ENCODE peak calls at places on chromosomes 1 and 21, in six cellular contexts. One of them, this sample, is unnamed. For H3K27me3, the result is how much of the 10 kb centered on the place peaks cover.

GRCh38 chr1:4690951-4691675 is 36.7 kb downstream of the AJAP1 start:
- DNase-seq in K562: no peak
- DNase-seq in H1: no peak
- DNase-seq in GM12878: no peak
- DNase-seq in SK-N-SH: no peak
- DNase-seq in HepG2: no peak
- DNase-seq in this sample: no peak

GRCh38 chr1:2098301-2098698 is 48.1 kb downstream of the PRKCZ start:
- DNase-seq in K562: no peak
- DNase-seq in H1: no peak
- DNase-seq in GM12878: no peak
- DNase-seq in SK-N-SH: no peak
- DNase-seq in HepG2: no peak
- DNase-seq in this sample: no peak

GRCh38 chr1:156767879-156768608 is 709 bp downstream of the PRCC start:
- DNase-seq in K562: peak
- DNase-seq in H1: no peak
- DNase-seq in GM12878: no peak
- DNase-seq in SK-N-SH: peak
- DNase-seq in HepG2: no peak
- DNase-seq in this sample: peak

GRCh38 chr1:154460695-154461249 is 41.2 kb upstream of the TDRD10 start:
- DNase-seq in K562: peak
- DNase-seq in H1: no peak
- DNase-seq in GM12878: no peak
- DNase-seq in SK-N-SH: no peak
- DNase-seq in HepG2: no peak
- DNase-seq in this sample: no peak

GRCh38 chr1:107477233-107477632 is 336.4 kb downstream of the NTNG1 start:
- DNase-seq in K562: peak
- DNase-seq in H1: no peak
- DNase-seq in GM12878: no peak
- DNase-seq in SK-N-SH: no peak
- DNase-seq in HepG2: no peak
- DNase-seq in this sample: no peak

GRCh38 chr1:200108659-200109058 is 81.1 kb downstream of the NR5A2 start:
- DNase-seq in K562: no peak
- DNase-seq in H1: no peak
- DNase-seq in GM12878: no peak
- DNase-seq in SK-N-SH: no peak
- DNase-seq in HepG2: no peak
- DNase-seq in this sample: no peak

GRCh38 chr1:35431173-35431599 is 126.0 kb downstream of the KIAA0319L start:
- DNase-seq in K562: peak
- DNase-seq in H1: no peak
- DNase-seq in GM12878: no peak
- DNase-seq in SK-N-SH: peak
- DNase-seq in HepG2: no peak
- DNase-seq in this sample: no peak

GRCh38 chr1:178055779-178056471 is 38.0 kb upstream of the RASAL2 start:
- DNase-seq in K562: peak
- DNase-seq in H1: no peak
- DNase-seq in GM12878: peak
- DNase-seq in SK-N-SH: no peak
- DNase-seq in HepG2: peak
- DNase-seq in this sample: no peak

GRCh38 chr1:54848134-54848948 is 38.7 kb downstream of the DHCR24 start:
- DNase-seq in K562: no peak
- DNase-seq in H1: no peak
- DNase-seq in GM12878: no peak
- DNase-seq in SK-N-SH: no peak
- DNase-seq in HepG2: no peak
- DNase-seq in this sample: no peak

GRCh38 chr21:41506526-41507520 is 1.1 kb downstream of the TMPRSS2 start:
- DNase-seq in K562: no peak
- DNase-seq in H1: no peak
- DNase-seq in GM12878: no peak
- DNase-seq in SK-N-SH: no peak
- DNase-seq in HepG2: no peak
- DNase-seq in this sample: no peak

GRCh38 chr1:61887921-61888564 is 145.8 kb downstream of the PATJ start:
- DNase-seq in K562: no peak
- DNase-seq in H1: no peak
- DNase-seq in GM12878: no peak
- DNase-seq in SK-N-SH: no peak
- DNase-seq in HepG2: no peak
- DNase-seq in this sample: no peak

GRCh38 chr1:221557024-221557423 is 184.9 kb downstream of the DUSP10 start:
- DNase-seq in K562: no peak
- DNase-seq in H1: no peak
- DNase-seq in GM12878: no peak
- DNase-seq in SK-N-SH: no peak
- DNase-seq in HepG2: no peak
- DNase-seq in this sample: no peak

GRCh38 chr1:152906023-152906565 is 2.3 kb upstream of the IVL start:
- DNase-seq in K562: no peak
- DNase-seq in H1: no peak
- DNase-seq in GM12878: no peak
- DNase-seq in SK-N-SH: no peak
- DNase-seq in HepG2: no peak
- DNase-seq in this sample: no peak

GRCh38 chr1:15833069-15833679 is 14.3 kb upstream of the SPEN start:
- DNase-seq in K562: peak
- DNase-seq in H1: no peak
- DNase-seq in GM12878: no peak
- DNase-seq in SK-N-SH: no peak
- DNase-seq in HepG2: no peak
- DNase-seq in this sample: peak

GRCh38 chr1:109272021-109272799 is 10.7 kb downstream of the PSRC1 start:
- DNase-seq in K562: no peak
- DNase-seq in H1: no peak
- DNase-seq in GM12878: no peak
- DNase-seq in SK-N-SH: no peak
- DNase-seq in HepG2: no peak
- DNase-seq in this sample: no peak

GRCh38 chr1:204513117-204513716 is 3.0 kb upstream of the MDM4 start:
- DNase-seq in K562: no peak
- DNase-seq in H1: no peak
- DNase-seq in GM12878: peak
- DNase-seq in SK-N-SH: no peak
- DNase-seq in HepG2: no peak
- DNase-seq in this sample: peak

GRCh38 chr1:156706647-156707008 is 1.2 kb upstream of the CRABP2 start:
- DNase-seq in K562: peak
- DNase-seq in H1: no peak
- DNase-seq in GM12878: no peak
- DNase-seq in SK-N-SH: no peak
- DNase-seq in HepG2: no peak
- DNase-seq in this sample: no peak

GRCh38 chr21:42666023-42666747 is 12.8 kb downstream of the PDE9A start:
- DNase-seq in K562: peak
- DNase-seq in H1: no peak
- DNase-seq in GM12878: no peak
- DNase-seq in SK-N-SH: peak
- DNase-seq in HepG2: no peak
- DNase-seq in this sample: no peak

GRCh38 chr1:203663820-203664219 is 37.2 kb downstream of the ATP2B4 start:
- DNase-seq in K562: no peak
- DNase-seq in H1: no peak
- DNase-seq in GM12878: no peak
- DNase-seq in SK-N-SH: no peak
- DNase-seq in HepG2: no peak
- DNase-seq in this sample: no peak

GRCh38 chr1:85838238-85838637 is 130.0 kb upstream of the ZNHIT6 start:
- DNase-seq in K562: no peak
- DNase-seq in H1: no peak
- DNase-seq in GM12878: peak
- DNase-seq in SK-N-SH: no peak
- DNase-seq in HepG2: no peak
- DNase-seq in this sample: no peak

GRCh38 chr1:214310777-214311690 is 30.1 kb downstream of the SMYD2 start:
- DNase-seq in K562: no peak
- DNase-seq in H1: no peak
- DNase-seq in GM12878: no peak
- DNase-seq in SK-N-SH: no peak
- DNase-seq in HepG2: no peak
- DNase-seq in this sample: no peak

GRCh38 chr1:156627313-156627880 is 8.2 kb downstream of the HAPLN2 start:
- DNase-seq in K562: peak
- DNase-seq in H1: no peak
- DNase-seq in GM12878: no peak
- DNase-seq in SK-N-SH: peak
- DNase-seq in HepG2: peak
- DNase-seq in this sample: peak

GRCh38 chr1:172154571-172154970 is 265.9 kb upstream of the C1orf105 start:
- DNase-seq in K562: no peak
- DNase-seq in H1: no peak
- DNase-seq in GM12878: peak
- DNase-seq in SK-N-SH: no peak
- DNase-seq in HepG2: no peak
- DNase-seq in this sample: no peak

GRCh38 chr1:201608635-201609395 is 69.9 kb downstream of the NAV1 start:
- DNase-seq in K562: no peak
- DNase-seq in H1: no peak
- DNase-seq in GM12878: no peak
- DNase-seq in SK-N-SH: no peak
- DNase-seq in HepG2: no peak
- DNase-seq in this sample: no peak
- TF ChIP-seq GABPA in K562: no peak
- TF ChIP-seq GABPA in H1: no peak
- TF ChIP-seq GABPA in GM12878: no peak
- TF ChIP-seq GABPA in SK-N-SH: no peak
- TF ChIP-seq GABPA in HepG2: no peak
- TF ChIP-seq GABPA in this sample: no peak

DNA sequence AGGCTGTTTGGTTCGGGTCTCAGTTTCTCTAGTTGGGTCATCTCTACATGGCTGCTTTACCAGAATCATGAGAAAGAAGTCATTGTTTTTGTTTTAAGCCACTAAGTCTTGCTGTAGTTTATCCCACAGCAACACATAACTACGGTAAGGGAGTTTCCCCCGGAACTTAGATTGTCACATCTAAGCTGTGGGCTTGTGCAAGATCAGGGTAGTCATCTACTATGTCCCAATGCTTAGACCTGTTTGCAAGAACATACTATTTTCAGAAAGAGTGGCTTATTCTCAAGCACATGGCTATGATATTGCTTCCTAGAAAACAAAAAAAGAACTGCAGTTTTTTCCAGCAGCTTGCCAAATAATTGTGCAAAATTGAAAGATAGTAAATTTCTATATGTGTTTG is 18.0 kb upstream of the OLIG2 start:
- DNase-seq in K562: no peak
- DNase-seq in H1: no peak
- DNase-seq in GM12878: no peak
- DNase-seq in SK-N-SH: no peak
- DNase-seq in HepG2: no peak
- DNase-seq in this sample: peak
- TF ChIP-seq POLR2AphosphoS5 in K562: no peak
- TF ChIP-seq POLR2AphosphoS5 in H1: no peak
- TF ChIP-seq POLR2AphosphoS5 in GM12878: no peak
- TF ChIP-seq POLR2AphosphoS5 in SK-N-SH: no peak
- TF ChIP-seq POLR2AphosphoS5 in HepG2: no peak
- TF ChIP-seq POLR2AphosphoS5 in this sample: peak

DNA sequence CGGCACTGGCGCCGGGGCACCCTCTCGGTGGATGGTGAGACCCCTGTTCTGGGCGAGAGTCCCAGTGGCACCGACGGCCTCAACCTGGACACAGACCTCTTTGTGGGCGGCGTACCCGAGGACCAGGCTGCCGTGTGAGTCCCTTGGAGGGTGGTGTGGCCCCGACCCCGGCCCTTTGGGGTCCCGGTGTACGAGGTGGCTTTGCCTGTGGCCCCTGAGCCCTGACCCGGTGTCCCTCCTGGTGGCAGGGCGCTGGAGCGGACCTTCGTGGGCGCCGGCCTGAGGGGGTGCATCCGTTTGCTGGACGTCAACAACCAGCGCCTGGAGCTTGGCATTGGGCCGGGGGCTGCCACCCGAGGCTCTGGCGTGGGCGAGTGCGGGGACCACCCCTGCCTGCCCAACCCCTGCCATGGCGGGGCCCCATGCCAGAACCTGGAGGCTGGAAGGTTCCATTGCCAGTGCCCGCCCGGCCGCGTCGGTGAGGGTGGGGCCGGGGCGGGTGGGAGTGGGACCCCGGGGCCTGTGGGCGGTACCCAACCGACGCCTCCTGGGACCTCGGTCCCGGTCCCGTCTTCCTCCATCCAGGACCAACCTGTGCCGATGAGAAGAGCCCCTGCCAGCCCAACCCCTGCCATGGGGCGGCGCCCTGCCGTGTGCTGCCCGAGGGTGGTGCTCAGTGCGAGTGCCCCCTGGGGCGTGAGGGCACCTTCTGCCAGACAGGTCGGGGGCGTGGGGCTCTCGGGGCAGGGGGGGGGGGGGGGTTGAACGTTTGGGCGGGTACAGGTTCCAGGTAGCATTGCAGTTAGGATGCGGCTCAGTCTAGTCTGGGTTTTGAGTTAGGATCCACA is 24.6 kb downstream of the RNF223 start:
- DNase-seq in K562: no peak
- DNase-seq in H1: no peak
- DNase-seq in GM12878: no peak
- DNase-seq in SK-N-SH: no peak
- DNase-seq in HepG2: no peak
- DNase-seq in this sample: no peak
- H3K27me3 ChIP-seq in K562: under half
- H3K27me3 ChIP-seq in H1: under half
- H3K27me3 ChIP-seq in GM12878: under half
- H3K27me3 ChIP-seq in SK-N-SH: under half
- H3K27me3 ChIP-seq in HepG2: under half
- H3K27me3 ChIP-seq in this sample: under half

GRCh38 chr21:33644383-33645074 is 2.2 kb downstream of the ITSN1 start:
- DNase-seq in K562: no peak
- DNase-seq in H1: no peak
- DNase-seq in GM12878: no peak
- DNase-seq in SK-N-SH: no peak
- DNase-seq in HepG2: peak
- DNase-seq in this sample: peak
- TF ChIP-seq GABPA in K562: no peak
- TF ChIP-seq GABPA in H1: no peak
- TF ChIP-seq GABPA in GM12878: no peak
- TF ChIP-seq GABPA in SK-N-SH: no peak
- TF ChIP-seq GABPA in HepG2: no peak
- TF ChIP-seq GABPA in this sample: no peak

This sample was measured in HL-60.